ENCODE peak calls at places on chromosome 15, in ten cellular contexts. T is stomach; N is lower lobe of right lung; L is right atrium auricular region; W is aorta; M is upper lobe of right lung; X is pancreas; H is CD8-positive, alpha-beta T cell; K is upper lobe of left lung; U is tibial artery. S is an unnamed sample.

GRCh38 chr15:79028411-79028964 is 62.1 kb downstream of the RASGRF1 start:
- DNase-seq in T (no peak), M (no peak), H (no peak), X (no peak), W (peak; percentile 38), U (no peak), N (peak; percentile 13), K (no peak), L (no peak), S (no peak)

GRCh38 chr15:60044636-60045273 is 40.6 kb downstream of the FOXB1 start:
- DNase-seq in K (no peak), X (no peak), N (no peak), U (no peak), L (no peak), M (no peak), H (peak; percentile 31), T (no peak), W (no peak), S (no peak)

GRCh38 chr15:83205725-83206324 is 1.8 kb downstream of the HDGFL3 start:
- DNase-seq in U (no peak), N (no peak), L (no peak), K (no peak), W (no peak), X (no peak), H (no peak), M (no peak), T (no peak), S (no peak)

GRCh38 chr15:91853968-91854943 is 748 bp downstream of the SLCO3A1 start:
- DNase-seq in U (peak; percentile 72), L (no peak), X (peak; percentile 13), K (peak; percentile 92), N (peak; percentile 73), M (peak; percentile 84), H (peak; percentile 29), W (peak; percentile 89), T (peak; percentile 42), S (no peak)

GRCh38 chr15:59492389-59493377 is 54.7 kb downstream of the FAM81A start:
- DNase-seq in H (peak; percentile 53), K (no peak), M (no peak), U (peak; percentile 77), T (peak; percentile 66), W (peak; percentile 82), N (peak; percentile 52), L (peak; percentile 67), X (peak; percentile 37), S (peak; percentile 64)

GRCh38 chr15:85702321-85703230 is 92.1 kb downstream of the KLHL25 start:
- DNase-seq in W (no peak), H (peak; percentile 39), T (no peak), U (no peak), N (no peak), L (no peak), M (no peak), X (no peak), K (no peak), S (no peak)

GRCh38 chr15:31974855-31975421 is 55.4 kb upstream of the CHRNA7 start:
- DNase-seq in M (no peak), W (no peak), X (no peak), U (no peak), L (no peak), T (no peak), H (no peak), K (no peak), N (no peak), S (peak; percentile 51)

GRCh38 chr15:37028609-37029287 is 71.6 kb downstream of the MEIS2 start:
- DNase-seq in T (no peak), M (no peak), W (no peak), X (no peak), U (no peak), H (no peak), K (no peak), N (no peak), L (no peak), S (no peak)

GRCh38 chr15:69014454-69014853 is at the start of gene NOX5:
- DNase-seq in L (no peak), M (no peak), U (no peak), N (no peak), H (no peak), T (no peak), K (no peak), X (no peak), W (no peak), S (no peak)

GRCh38 chr15:56916825-56917477 is 1.5 kb upstream of the TCF12 start:
- DNase-seq in X (no peak), H (no peak), W (no peak), K (no peak), M (no peak), L (no peak), N (no peak), U (no peak), T (no peak), S (no peak)

GRCh38 chr15:52483712-52484111 is 45.0 kb downstream of the MYO5A start:
- DNase-seq in M (no peak), N (no peak), X (no peak), U (no peak), K (no peak), H (no peak), L (no peak), W (no peak), T (no peak), S (no peak)

GRCh38 chr15:49423021-49423420 is at the start of gene FGF7:
- DNase-seq in K (no peak), H (no peak), W (no peak), M (no peak), N (no peak), X (no peak), L (no peak), T (no peak), U (no peak), S (no peak)

GRCh38 chr15:37099321-37100108 is 834 bp downstream of the MEIS2 start:
- DNase-seq in U (no peak), N (no peak), X (no peak), K (no peak), M (no peak), L (no peak), H (no peak), T (no peak), W (no peak), S (peak; percentile 49)

GRCh38 chr15:49083471-49084284 is 37.4 kb upstream of the SECISBP2L start:
- DNase-seq in N (no peak), W (no peak), T (no peak), H (no peak), X (no peak), K (no peak), M (no peak), U (no peak), L (no peak), S (no peak)

GRCh38 chr15:67832031-67832551 is 6.8 kb downstream of the SKOR1 start:
- DNase-seq in U (peak; percentile 34), T (no peak), N (no peak), K (no peak), L (no peak), X (no peak), H (no peak), M (peak; percentile 43), W (peak; percentile 43), S (no peak)
- H3K4me1 ChIP-seq in U (no peaks in the 10 kb centered on the region), T (peaks cover 63% of the 10 kb centered on the region), N (peaks cover 68% of the 10 kb centered on the region), K (peaks cover 65% of the 10 kb centered on the region), L (peaks cover 72% of the 10 kb centered on the region), X (peaks cover 8% of the 10 kb centered on the region), H (peaks cover 54% of the 10 kb centered on the region), M (peaks cover 60% of the 10 kb centered on the region), W (no peaks in the 10 kb centered on the region), S (no peaks in the 10 kb centered on the region)

GRCh38 chr15:43529587-43530345 is 12.4 kb downstream of the MAP1A start:
- DNase-seq in K (no peak), H (no peak), N (no peak), U (no peak), T (no peak), W (no peak), X (no peak), M (no peak), L (peak; percentile 36), S (no peak)
- H3K36me3 ChIP-seq in K (peaks cover 7% of the 10 kb centered on the region), H (no peaks in the 10 kb centered on the region), N (peaks cover 7% of the 10 kb centered on the region), U (peaks cover 49% of the 10 kb centered on the region), T (peaks cover under 1% of the 10 kb centered on the region), W (no peaks in the 10 kb centered on the region), X (no peaks in the 10 kb centered on the region), M (no peaks in the 10 kb centered on the region), L (peaks cover 14% of the 10 kb centered on the region), S (no peaks in the 10 kb centered on the region)

GRCh38 chr15:40352221-40352901 is 1.5 kb downstream of the PHGR1 start:
- DNase-seq in K (no peak), M (no peak), X (no peak), L (no peak), N (no peak), U (no peak), W (no peak), T (no peak), H (no peak), S (no peak)

GRCh38 chr15:40354408-40355171 is 3.4 kb upstream of the DISP2 start:
- DNase-seq in L (no peak), U (no peak), W (no peak), X (no peak), H (no peak), T (no peak), N (no peak), K (no peak), M (no peak), S (no peak)

GRCh38 chr15:40355976-40356585 is 1.9 kb upstream of the DISP2 start:
- DNase-seq in K (peak; percentile 40), T (no peak), U (no peak), H (no peak), X (no peak), M (no peak), L (no peak), N (no peak), W (no peak), S (no peak)

GRCh38 chr15:40357246-40357645 is 773 bp upstream of the DISP2 start:
- DNase-seq in N (no peak), H (no peak), K (no peak), U (peak; percentile 61), L (no peak), M (no peak), T (no peak), X (no peak), W (no peak), S (no peak)

DNA sequence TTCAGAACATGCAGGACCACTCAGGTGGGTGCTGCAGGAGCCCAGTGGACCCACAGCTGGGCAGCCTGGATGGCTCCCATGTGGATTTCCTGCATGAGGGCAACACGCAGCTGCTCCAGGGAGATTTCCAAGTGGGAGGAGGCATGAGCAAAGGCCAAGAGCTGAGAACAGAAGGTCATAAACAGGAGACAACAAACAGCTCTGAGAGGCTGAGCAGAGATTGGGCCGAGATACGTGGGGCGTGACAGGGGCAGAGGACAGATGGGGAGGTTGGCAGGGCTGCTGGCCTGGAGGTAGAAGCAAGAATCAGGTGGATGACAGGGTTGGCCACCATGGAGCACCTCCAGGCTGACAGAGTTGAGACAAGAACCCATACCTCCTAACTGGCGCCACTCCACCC is 2.9 kb downstream of the PHGR1 start:
- DNase-seq in W (no peak), X (no peak), L (no peak), U (no peak), T (peak; percentile 60), N (no peak), H (no peak), K (no peak), M (no peak), S (no peak)
- H3K4me3 ChIP-seq in W (no peak overlapping the region), X (no peak overlapping the region), L (no peak overlapping the region), U (no peak overlapping the region), T (peak overlapping the region; percentile 19), N (no peak overlapping the region), H (no peak overlapping the region), K (no peak overlapping the region), M (no peak overlapping the region), S (no peak overlapping the region)

GRCh38 chr15:66766282-66767228 is 64.5 kb downstream of the SMAD6 start:
- DNase-seq in H (no peak), M (peak; percentile 4), T (no peak), L (no peak), W (peak; percentile 24), U (no peak), K (no peak), X (no peak), N (no peak), S (no peak)
- H3K4me1 ChIP-seq in H (no peaks in the 10 kb centered on the region), M (peaks cover 71% of the 10 kb centered on the region), T (peaks cover 86% of the 10 kb centered on the region), L (peaks cover 61% of the 10 kb centered on the region), W (peaks cover 3% of the 10 kb centered on the region), U (peaks cover 12% of the 10 kb centered on the region), K (peaks cover 97% of the 10 kb centered on the region), X (peaks cover 63% of the 10 kb centered on the region), N (peaks cover 94% of the 10 kb centered on the region), S (peaks cover 60% of the 10 kb centered on the region)